ENCODE peak calls at places on chromosomes 16 and 17, in nine cellular contexts. S is activated CD8-positive, alpha-beta T cell treated with anti-CD3 and anti-CD28 coated beads for 36 hours; B is CD8-positive, alpha-beta T cell; N is ovary; A is thoracic aorta; R is psoas muscle; K is body of pancreas; E is uterus; O is progenitor cell of endocrine pancreas. D is an unnamed sample.

GRCh38 chr17:17663160-17664072 is 17.8 kb upstream of the RAI1 start:
- DNase-seq in B (peak), E (peak), S (peak), O (peak), A (peak), K (peak), R (peak), N (no peak), D (peak)

GRCh38 chr17:36722121-36722902 is 120.9 kb downstream of the MRM1 start:
- DNase-seq in B (peak), A (no peak), R (peak), E (peak), N (peak), K (peak), S (peak), O (peak), D (no peak)

GRCh38 chr17:44792276-44792675 is 33.5 kb downstream of the ADAM11 start:
- DNase-seq in A (no peak), N (no peak), O (no peak), B (no peak), R (no peak), E (no peak), S (no peak), K (no peak), D (no peak)

GRCh38 chr17:34173221-34173620 is 81.9 kb upstream of the CCL2 start:
- DNase-seq in A (no peak), S (no peak), K (no peak), N (no peak), O (no peak), R (no peak), B (no peak), E (no peak), D (no peak)

GRCh38 chr17:82838386-82839063 is 1.3 kb downstream of the ZNF750 start:
- DNase-seq in E (peak), N (no peak), K (peak), R (peak), B (no peak), A (no peak), O (no peak), S (no peak), D (no peak)

GRCh38 chr17:75260679-75261335 is 599 bp downstream of the GGA3 start:
- DNase-seq in E (no peak), B (peak), A (no peak), K (no peak), R (no peak), S (peak), O (no peak), N (no peak), D (no peak)

GRCh38 chr16:57892041-57892440 is 78.9 kb downstream of the CNGB1 start:
- DNase-seq in E (no peak), N (no peak), A (no peak), K (no peak), R (no peak), S (no peak), B (no peak), O (no peak), D (no peak)

GRCh38 chr17:9072626-9073339 is 51.5 kb downstream of the NTN1 start:
- DNase-seq in K (peak), A (peak), R (peak), E (peak), S (no peak), N (peak), B (no peak), O (no peak), D (no peak)

GRCh38 chr16:85148959-85149358 is 36.7 kb upstream of the CIBAR2 start:
- DNase-seq in A (no peak), K (peak), R (no peak), S (no peak), E (peak), N (no peak), B (peak), O (no peak), D (no peak)

GRCh38 chr16:22302776-22303363 is 5.7 kb downstream of the POLR3E start:
- DNase-seq in B (no peak), O (no peak), N (no peak), A (no peak), E (no peak), S (no peak), K (no peak), R (no peak), D (no peak)

GRCh38 chr16:58492066-58492465 is 7.9 kb upstream of the NDRG4 start:
- DNase-seq in A (no peak), R (no peak), K (no peak), O (no peak), E (no peak), N (no peak), S (no peak), B (no peak), D (no peak)

GRCh38 chr17:57906910-57907309 is 48.3 kb downstream of the CUEDC1 start:
- DNase-seq in R (no peak), O (no peak), N (no peak), S (peak), E (no peak), B (no peak), K (no peak), A (no peak), D (no peak)
- TF ChIP-seq CTCF in R (peak), O (peak), N (no peak), S (no peak), E (no peak), B (no peak), K (no peak), A (no peak), D (no peak)

DNA sequence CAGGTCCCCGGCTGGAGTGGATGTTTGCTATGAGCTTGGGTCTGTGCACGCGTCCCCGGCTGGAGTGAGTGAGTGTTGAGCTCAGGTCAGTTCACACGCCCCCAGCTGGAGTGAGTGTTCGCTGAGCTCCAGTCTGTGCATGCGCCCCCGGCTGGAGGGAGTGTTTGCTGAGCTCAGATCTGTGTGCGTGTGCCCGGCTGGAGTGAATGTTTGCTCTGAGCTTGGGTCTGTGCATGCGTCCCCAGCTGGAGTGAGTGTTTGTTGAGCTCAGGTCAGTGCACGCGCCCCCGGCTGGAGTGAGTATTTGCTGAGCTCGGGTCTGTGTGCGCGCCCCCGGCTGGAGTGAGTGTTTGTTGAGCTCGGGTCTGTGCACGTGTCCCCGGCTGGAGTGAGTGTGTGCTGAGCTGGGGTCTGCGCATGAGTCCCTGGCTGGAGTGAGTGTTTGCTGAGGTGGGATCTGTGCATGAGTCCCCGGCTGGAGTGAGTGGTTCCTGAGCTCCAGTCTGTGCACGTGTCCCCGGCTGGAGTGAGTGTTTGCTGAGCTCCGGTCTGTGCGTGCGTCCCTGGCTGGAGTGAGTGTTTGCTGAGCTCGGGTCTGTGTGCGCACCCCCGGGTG is 284.2 kb downstream of the SNX29 start:
- DNase-seq in O (no peak), A (no peak), S (no peak), E (no peak), K (peak), R (no peak), N (peak), B (no peak), D (no peak)
- TF ChIP-seq CTCF in O (no peak), A (no peak), S (no peak), E (no peak), K (no peak), R (no peak), N (peak), B (no peak), D (no peak)

DNA sequence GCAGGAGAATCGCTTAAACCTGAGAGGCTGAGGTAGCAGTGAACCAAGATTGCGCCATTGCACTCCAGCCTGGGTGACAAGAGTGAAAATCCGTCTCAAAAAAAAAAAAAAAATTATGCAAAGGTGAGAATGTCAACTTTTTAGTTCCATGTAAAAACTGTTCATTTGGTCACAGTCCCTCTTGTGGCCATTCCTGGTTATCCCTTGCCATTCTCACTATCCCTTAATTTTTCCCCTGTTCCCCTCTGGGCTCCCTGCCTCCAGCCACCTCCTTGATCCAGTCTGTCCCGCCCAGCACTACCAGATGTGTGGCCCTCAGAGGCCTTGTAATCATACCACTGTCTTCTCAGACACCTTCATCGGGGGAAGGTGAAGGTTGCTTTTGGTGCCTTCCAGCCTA is 23.4 kb downstream of the DCAF7 start:
- DNase-seq in B (no peak), E (no peak), R (no peak), K (no peak), S (no peak), O (no peak), A (no peak), N (no peak), D (no peak)
- TF ChIP-seq CTCF in B (no peak), E (no peak), R (peak), K (no peak), S (no peak), O (peak), A (no peak), N (no peak), D (peak)

GRCh38 chr17:30720013-30720471 is 104.5 kb downstream of the CRLF3 start:
- DNase-seq in B (no peak), R (peak), O (peak), A (no peak), E (no peak), S (no peak), K (no peak), N (no peak), D (no peak)

GRCh38 chr17:30717290-30718098 is 107.0 kb downstream of the CRLF3 start:
- DNase-seq in R (no peak), E (no peak), N (peak), O (no peak), S (no peak), K (no peak), B (no peak), A (no peak), D (no peak)

GRCh38 chr17:30716461-30717289 is 107.8 kb downstream of the CRLF3 start:
- DNase-seq in O (no peak), E (no peak), K (no peak), A (no peak), S (peak), R (peak), N (no peak), B (no peak), D (no peak)
- TF ChIP-seq CTCF in O (no peak), E (no peak), K (no peak), A (no peak), S (no peak), R (no peak), N (no peak), B (no peak), D (peak)